ENCODE peak calls at places on chromosomes 11 and 22, in eight cellular contexts. F is H7; J is GM20000; W is activated CD4-positive, alpha-beta T cell treated with anti-CD3 and anti-CD28 coated beads, Interleukin-2, amount 10 ng/mL, durations not matched to agents 7 days and 5 days; S is iris pigment epithelial cell; Y is foreskin fibroblast; U is iPS DF 19.7; X is AG20443. Z is an unnamed sample.

GRCh38 chr11:33227578-33228261 is 29.5 kb upstream of the HIPK3 start:
- DNase-seq in F (no peak), J (no peak), W (no peak), S (peak), Y (peak), U (no peak), X (peak), Z (no peak)

GRCh38 chr11:104798794-104799193 is 99.5 kb downstream of the CASP12 start:
- DNase-seq in F (no peak), J (peak), W (no peak), S (no peak), Y (no peak), U (no peak), X (no peak), Z (no peak)

GRCh38 chr22:19120829-19121630 is 1.2 kb downstream of the DGCR2 start:
- DNase-seq in F (peak), J (no peak), W (no peak), S (peak), Y (no peak), U (no peak), X (peak), Z (no peak)

GRCh38 chr11:1218788-1219445 is 3.9 kb upstream of the MUC5B start:
- DNase-seq in F (peak), J (no peak), W (no peak), S (no peak), Y (no peak), U (no peak), X (no peak), Z (no peak)

GRCh38 chr11:23079382-23079813 is 219.1 kb upstream of the CCDC179 start:
- DNase-seq in F (no peak), J (peak), W (no peak), S (peak), Y (peak), U (no peak), X (no peak), Z (peak)

GRCh38 chr11:23124996-23125395 is 264.7 kb upstream of the CCDC179 start:
- DNase-seq in F (no peak), J (no peak), W (no peak), S (peak), Y (no peak), U (no peak), X (no peak), Z (no peak)

GRCh38 chr11:62612366-62613274 is at the start of the genes EML3 and ROM1:
- DNase-seq in F (peak), J (peak), W (peak), S (peak), Y (peak), U (no peak), X (peak), Z (peak)

GRCh38 chr22:17921871-17922821 is 102.2 kb downstream of the MICAL3 start:
- DNase-seq in F (peak), J (no peak), W (no peak), S (no peak), Y (no peak), U (peak), X (no peak), Z (no peak)

GRCh38 chr11:3000032-3000961 is 8.2 kb upstream of the NAP1L4 start:
- DNase-seq in F (peak), J (no peak), W (no peak), S (peak), Y (peak), U (no peak), X (no peak), Z (no peak)

GRCh38 chr11:128036556-128037093 is 550.7 kb downstream of the ETS1 start:
- DNase-seq in F (no peak), J (no peak), W (no peak), S (no peak), Y (peak), U (no peak), X (peak), Z (no peak)

GRCh38 chr11:128318856-128319474 is 268.4 kb downstream of the ETS1 start:
- DNase-seq in F (no peak), J (peak), W (peak), S (peak), Y (no peak), U (no peak), X (no peak), Z (peak)

GRCh38 chr11:119721129-119722120 is 7.6 kb downstream of the NECTIN1 start:
- DNase-seq in F (peak), J (no peak), W (no peak), S (no peak), Y (no peak), U (no peak), X (peak), Z (no peak)

GRCh38 chr11:59283825-59284772 is 71.4 kb upstream of the MPEG1 start:
- DNase-seq in F (peak), J (peak), W (peak), S (peak), Y (peak), U (peak), X (peak), Z (peak)

GRCh38 chr11:96827164-96827563 is 437.4 kb downstream of the JRKL start:
- DNase-seq in F (peak), J (no peak), W (no peak), S (peak), Y (no peak), U (no peak), X (no peak), Z (no peak)

GRCh38 chr11:73477518-73477917 is 101.3 kb downstream of the RELT start:
- DNase-seq in F (no peak), J (no peak), W (no peak), S (no peak), Y (no peak), U (no peak), X (no peak), Z (no peak)

GRCh38 chr22:43345761-43346261 is 2.6 kb upstream of the SCUBE1 start:
- DNase-seq in F (no peak), J (peak), W (no peak), S (no peak), Y (no peak), U (no peak), X (no peak), Z (peak)

GRCh38 chr11:26522912-26523610 is 49.0 kb downstream of the MUC15 start:
- DNase-seq in F (peak), J (no peak), W (no peak), S (peak), Y (no peak), U (peak), X (no peak), Z (no peak)

GRCh38 chr11:68159665-68160064 is 38.5 kb upstream of the CHKA start:
- DNase-seq in F (no peak), J (no peak), W (no peak), S (no peak), Y (no peak), U (no peak), X (no peak), Z (no peak)

GRCh38 chr11:74725701-74726100 is 5.5 kb downstream of the CHRDL2 start:
- DNase-seq in F (no peak), J (no peak), W (no peak), S (peak), Y (no peak), U (no peak), X (no peak), Z (no peak)

GRCh38 chr11:1719781-1720180 is 22.8 kb downstream of the KRTAP5-6 start:
- DNase-seq in F (no peak), J (no peak), W (no peak), S (no peak), Y (no peak), U (no peak), X (no peak), Z (no peak)

GRCh38 chr11:105738972-105739574 is 129.2 kb downstream of the GRIA4 start:
- DNase-seq in F (no peak), J (no peak), W (no peak), S (no peak), Y (no peak), U (no peak), X (no peak), Z (no peak)

GRCh38 chr11:128290106-128290840 is 297.1 kb downstream of the ETS1 start:
- DNase-seq in F (peak), J (peak), W (peak), S (peak), Y (peak), U (peak), X (peak), Z (peak)

GRCh38 chr22:42769574-42770447 is 49.1 kb upstream of the A4GALT start:
- DNase-seq in F (peak), J (peak), W (no peak), S (peak), Y (peak), U (no peak), X (peak), Z (peak)

GRCh38 chr11:8102296-8102915 is 21.4 kb downstream of the TUB start:
- DNase-seq in F (no peak), J (no peak), W (no peak), S (no peak), Y (no peak), U (no peak), X (no peak), Z (no peak)